ENCODE peak calls at places on chromosomes 11 and 22, in six cellular contexts. One of them, this sample, is unnamed.

GRCh38 chr11:47433991-47434786 is 8.0 kb upstream of the PSMC3 start:
- DNase-seq in stomach: no peak
- DNase-seq in A549: no peak
- DNase-seq in Karpas-422: no peak
- DNase-seq in cardiac muscle cell: no peak
- DNase-seq in tibial artery: no peak
- DNase-seq in this sample: no peak

GRCh38 chr11:75350743-75351540 is 519 bp downstream of the ARRB1 start:
- DNase-seq in Karpas-422: no peak
- DNase-seq in tibial artery: peak; percentile 82
- DNase-seq in cardiac muscle cell: no peak
- DNase-seq in A549: no peak
- DNase-seq in stomach: peak; percentile 65
- DNase-seq in this sample: peak; percentile 76

GRCh38 chr11:131924446-131925240 is 554.2 kb downstream of the NTM start:
- DNase-seq in Karpas-422: no peak
- DNase-seq in tibial artery: no peak
- DNase-seq in cardiac muscle cell: no peak
- DNase-seq in A549: no peak
- DNase-seq in stomach: no peak
- DNase-seq in this sample: peak; percentile 68

GRCh38 chr11:34899633-34900016 is 16.6 kb downstream of the APIP start:
- DNase-seq in A549: no peak
- DNase-seq in stomach: no peak
- DNase-seq in Karpas-422: no peak
- DNase-seq in tibial artery: no peak
- DNase-seq in cardiac muscle cell: no peak
- DNase-seq in this sample: no peak

GRCh38 chr22:45984316-45984916 is 7.5 kb upstream of the WNT7B start:
- DNase-seq in Karpas-422: no peak
- DNase-seq in stomach: no peak
- DNase-seq in cardiac muscle cell: no peak
- DNase-seq in A549: no peak
- DNase-seq in tibial artery: no peak
- DNase-seq in this sample: no peak

GRCh38 chr22:42074846-42075245 is 798 bp downstream of the PHETA2 start:
- DNase-seq in stomach: no peak
- DNase-seq in tibial artery: no peak
- DNase-seq in cardiac muscle cell: no peak
- DNase-seq in Karpas-422: no peak
- DNase-seq in A549: no peak
- DNase-seq in this sample: no peak

GRCh38 chr22:23067023-23067650 is 3.2 kb upstream of the GNAZ start:
- DNase-seq in stomach: peak; percentile 8
- DNase-seq in A549: no peak
- DNase-seq in cardiac muscle cell: no peak
- DNase-seq in Karpas-422: no peak
- DNase-seq in tibial artery: peak; percentile 49
- DNase-seq in this sample: no peak

GRCh38 chr22:50012201-50013181 is at the start of gene IL17REL:
- DNase-seq in tibial artery: no peak
- DNase-seq in stomach: peak; percentile 55
- DNase-seq in cardiac muscle cell: no peak
- DNase-seq in A549: no peak
- DNase-seq in Karpas-422: no peak
- DNase-seq in this sample: no peak

GRCh38 chr11:130891326-130891725 is 25.0 kb downstream of the SNX19 start:
- DNase-seq in cardiac muscle cell: no peak
- DNase-seq in Karpas-422: no peak
- DNase-seq in stomach: no peak
- DNase-seq in A549: no peak
- DNase-seq in tibial artery: no peak
- DNase-seq in this sample: no peak

GRCh38 chr22:30882181-30882771 is 86.3 kb downstream of the MORC2 start:
- DNase-seq in stomach: no peak
- DNase-seq in cardiac muscle cell: no peak
- DNase-seq in A549: no peak
- DNase-seq in Karpas-422: no peak
- DNase-seq in tibial artery: no peak
- DNase-seq in this sample: no peak

GRCh38 chr11:69027704-69028372 is 14.8 kb upstream of the MRGPRF start:
- DNase-seq in tibial artery: no peak
- DNase-seq in cardiac muscle cell: no peak
- DNase-seq in A549: no peak
- DNase-seq in stomach: no peak
- DNase-seq in Karpas-422: no peak
- DNase-seq in this sample: no peak

GRCh38 chr11:60923800-60924109 is 505 bp upstream of the TMEM132A start:
- DNase-seq in stomach: no peak
- DNase-seq in cardiac muscle cell: no peak
- DNase-seq in tibial artery: no peak
- DNase-seq in A549: no peak
- DNase-seq in Karpas-422: no peak
- DNase-seq in this sample: peak; percentile 35

GRCh38 chr11:107808526-107808925 is 50.1 kb downstream of the SLC35F2 start:
- DNase-seq in cardiac muscle cell: no peak
- DNase-seq in tibial artery: no peak
- DNase-seq in stomach: no peak
- DNase-seq in Karpas-422: no peak
- DNase-seq in A549: no peak
- DNase-seq in this sample: no peak
- H3K27ac ChIP-seq in cardiac muscle cell: no peak overlapping the region
- H3K27ac ChIP-seq in tibial artery: no peak overlapping the region
- H3K27ac ChIP-seq in stomach: no peak overlapping the region
- H3K27ac ChIP-seq in Karpas-422: no peak overlapping the region
- H3K27ac ChIP-seq in A549: no peak overlapping the region
- H3K27ac ChIP-seq in this sample: no peak overlapping the region

GRCh38 chr22:37639070-37639760 is at the start of gene SH3BP1:
- DNase-seq in tibial artery: peak; percentile 70
- DNase-seq in A549: no peak
- DNase-seq in Karpas-422: peak; percentile 85
- DNase-seq in stomach: peak; percentile 59
- DNase-seq in cardiac muscle cell: peak; percentile 78
- DNase-seq in this sample: peak; percentile 63
- H3K4me1 ChIP-seq in tibial artery: peaks cover 47% of the 10 kb centered on the region
- H3K4me1 ChIP-seq in A549: peaks cover 10% of the 10 kb centered on the region
- H3K4me1 ChIP-seq in Karpas-422: peaks cover 44% of the 10 kb centered on the region
- H3K4me1 ChIP-seq in stomach: peaks cover 54% of the 10 kb centered on the region
- H3K4me1 ChIP-seq in cardiac muscle cell: peaks cover 21% of the 10 kb centered on the region
- H3K4me1 ChIP-seq in this sample: peaks cover 35% of the 10 kb centered on the region

GRCh38 chr11:121688860-121689614 is 236.3 kb upstream of the SORL1-AS1 start:
- DNase-seq in tibial artery: no peak
- DNase-seq in Karpas-422: no peak
- DNase-seq in A549: no peak
- DNase-seq in cardiac muscle cell: no peak
- DNase-seq in stomach: no peak
- DNase-seq in this sample: peak; percentile 24

GRCh38 chr11:121692236-121692635 is 239.5 kb upstream of the SORL1-AS1 start:
- DNase-seq in stomach: no peak
- DNase-seq in A549: no peak
- DNase-seq in Karpas-422: no peak
- DNase-seq in tibial artery: no peak
- DNase-seq in cardiac muscle cell: no peak
- DNase-seq in this sample: no peak

GRCh38 chr11:121687961-121688566 is 235.3 kb upstream of the SORL1-AS1 start:
- DNase-seq in A549: no peak
- DNase-seq in stomach: no peak
- DNase-seq in cardiac muscle cell: peak; percentile 70
- DNase-seq in Karpas-422: no peak
- DNase-seq in tibial artery: no peak
- DNase-seq in this sample: no peak
- H3K27ac ChIP-seq in A549: no peak overlapping the region
- H3K27ac ChIP-seq in stomach: no peak overlapping the region
- H3K27ac ChIP-seq in cardiac muscle cell: peak overlapping the region; percentile 68
- H3K27ac ChIP-seq in Karpas-422: no peak overlapping the region
- H3K27ac ChIP-seq in tibial artery: peak overlapping the region; percentile 1
- H3K27ac ChIP-seq in this sample: peak overlapping the region; percentile 3

GRCh38 chr22:29609139-29609538 is 5.7 kb downstream of the NF2 start:
- DNase-seq in stomach: no peak
- DNase-seq in Karpas-422: no peak
- DNase-seq in A549: peak; percentile 16
- DNase-seq in tibial artery: no peak
- DNase-seq in cardiac muscle cell: peak; percentile 31
- DNase-seq in this sample: no peak

GRCh38 chr22:29603358-29604191 is at the start of gene NF2:
- DNase-seq in cardiac muscle cell: peak; percentile 99
- DNase-seq in A549: peak; percentile 94
- DNase-seq in tibial artery: peak; percentile 99
- DNase-seq in stomach: peak; percentile 99
- DNase-seq in Karpas-422: peak; percentile 100
- DNase-seq in this sample: peak; percentile 99

GRCh38 chr22:29607426-29607825 is 4.0 kb downstream of the NF2 start:
- DNase-seq in Karpas-422: no peak
- DNase-seq in tibial artery: no peak
- DNase-seq in stomach: no peak
- DNase-seq in A549: no peak
- DNase-seq in cardiac muscle cell: no peak
- DNase-seq in this sample: no peak

GRCh38 chr22:29606320-29606719 is 2.9 kb downstream of the NF2 start:
- DNase-seq in Karpas-422: no peak
- DNase-seq in A549: no peak
- DNase-seq in tibial artery: no peak
- DNase-seq in cardiac muscle cell: no peak
- DNase-seq in stomach: no peak
- DNase-seq in this sample: no peak

DNA sequence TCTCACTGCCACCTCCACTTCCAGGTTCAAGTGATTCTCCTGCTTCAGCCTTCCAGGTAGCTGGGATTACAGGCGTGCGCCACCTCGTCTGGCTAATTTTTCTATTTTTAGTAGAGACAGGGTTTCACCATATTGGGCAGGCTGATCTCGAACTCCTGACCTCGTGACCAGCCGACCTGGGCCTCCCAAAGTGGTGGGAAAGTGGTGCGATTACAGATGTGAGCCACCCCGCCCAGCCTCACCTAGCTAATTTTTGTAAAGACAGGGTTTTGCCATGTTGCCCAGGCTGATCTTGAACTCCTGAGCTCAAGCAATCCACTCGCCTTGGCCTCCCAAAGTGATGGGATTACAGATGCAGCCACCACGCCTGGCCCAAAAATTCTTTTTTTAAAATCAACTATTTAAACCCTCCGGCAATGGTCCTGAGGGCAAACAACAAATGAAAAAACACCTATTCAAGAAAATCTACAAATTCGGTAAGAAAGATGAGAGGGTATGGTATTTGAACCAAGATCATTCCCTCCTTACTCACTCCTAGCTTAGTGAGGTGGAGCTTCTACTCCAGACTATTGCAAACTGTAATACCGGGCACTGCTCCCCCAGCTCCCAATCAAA is 1.9 kb downstream of the NF2 start:
- DNase-seq in tibial artery: no peak
- DNase-seq in A549: no peak
- DNase-seq in stomach: no peak
- DNase-seq in Karpas-422: no peak
- DNase-seq in cardiac muscle cell: no peak
- DNase-seq in this sample: no peak
- H3K4me1 ChIP-seq in tibial artery: peaks cover 23% of the 10 kb centered on the region
- H3K4me1 ChIP-seq in A549: peaks cover 10% of the 10 kb centered on the region
- H3K4me1 ChIP-seq in stomach: peaks cover 14% of the 10 kb centered on the region
- H3K4me1 ChIP-seq in Karpas-422: peaks cover 13% of the 10 kb centered on the region
- H3K4me1 ChIP-seq in cardiac muscle cell: peaks cover 7% of the 10 kb centered on the region
- H3K4me1 ChIP-seq in this sample: peaks cover 17% of the 10 kb centered on the region

GRCh38 chr11:95338430-95338991 is 107.5 kb upstream of the SESN3 start:
- DNase-seq in stomach: no peak
- DNase-seq in Karpas-422: no peak
- DNase-seq in cardiac muscle cell: peak; percentile 68
- DNase-seq in A549: no peak
- DNase-seq in tibial artery: peak; percentile 69
- DNase-seq in this sample: no peak
- H3K27ac ChIP-seq in stomach: peak overlapping the region; percentile 75
- H3K27ac ChIP-seq in Karpas-422: no peak overlapping the region
- H3K27ac ChIP-seq in cardiac muscle cell: peak overlapping the region; percentile 75
- H3K27ac ChIP-seq in A549: no peak overlapping the region
- H3K27ac ChIP-seq in tibial artery: peak overlapping the region; percentile 79
- H3K27ac ChIP-seq in this sample: no peak overlapping the region

GRCh38 chr22:26672590-26673468 is 15.4 kb downstream of the MIAT start:
- DNase-seq in Karpas-422: peak; percentile 98
- DNase-seq in A549: peak; percentile 75
- DNase-seq in cardiac muscle cell: peak; percentile 89
- DNase-seq in tibial artery: peak; percentile 96
- DNase-seq in stomach: peak; percentile 88
- DNase-seq in this sample: peak; percentile 88

GRCh38 chr22:26670459-26670858 is 13.1 kb downstream of the MIAT start:
- DNase-seq in A549: no peak
- DNase-seq in stomach: no peak
- DNase-seq in Karpas-422: peak; percentile 46
- DNase-seq in cardiac muscle cell: no peak
- DNase-seq in tibial artery: no peak
- DNase-seq in this sample: no peak

GRCh38 chr22:26673485-26673884 is 16.1 kb downstream of the MIAT start:
- DNase-seq in stomach: no peak
- DNase-seq in cardiac muscle cell: no peak
- DNase-seq in A549: no peak
- DNase-seq in Karpas-422: peak; percentile 47
- DNase-seq in tibial artery: no peak
- DNase-seq in this sample: no peak

GRCh38 chr22:26671317-26672059 is 14.1 kb downstream of the MIAT start:
- DNase-seq in Karpas-422: peak; percentile 77
- DNase-seq in cardiac muscle cell: no peak
- DNase-seq in stomach: peak; percentile 37
- DNase-seq in tibial artery: peak; percentile 78
- DNase-seq in A549: no peak
- DNase-seq in this sample: peak; percentile 35

DNA sequence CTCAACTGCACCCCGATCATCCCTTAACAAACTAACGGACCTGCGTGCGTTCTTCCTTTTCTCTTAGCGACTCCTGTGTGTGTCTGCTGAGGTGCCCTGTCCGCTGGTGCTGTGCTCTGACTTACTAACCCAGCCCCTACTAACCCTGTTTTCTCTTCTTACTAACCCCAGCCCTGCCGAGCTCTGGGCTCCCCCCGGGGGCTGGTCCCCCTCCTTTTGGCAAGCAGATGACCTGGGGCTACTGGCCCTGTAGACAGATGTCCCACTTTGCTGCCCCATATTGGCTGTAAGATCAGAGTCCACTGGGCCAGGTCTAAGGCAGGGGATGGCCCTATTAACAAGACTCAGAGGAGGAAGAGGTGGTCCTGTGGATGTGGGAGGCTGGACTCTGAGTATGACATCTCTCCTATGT is 14.7 kb downstream of the MIAT start:
- DNase-seq in tibial artery: no peak
- DNase-seq in cardiac muscle cell: no peak
- DNase-seq in stomach: no peak
- DNase-seq in A549: no peak
- DNase-seq in Karpas-422: no peak
- DNase-seq in this sample: no peak
- H3K4me1 ChIP-seq in tibial artery: peaks cover 22% of the 10 kb centered on the region
- H3K4me1 ChIP-seq in cardiac muscle cell: peaks cover 7% of the 10 kb centered on the region
- H3K4me1 ChIP-seq in stomach: peaks cover 23% of the 10 kb centered on the region
- H3K4me1 ChIP-seq in A549: peaks cover 18% of the 10 kb centered on the region
- H3K4me1 ChIP-seq in Karpas-422: peaks cover 46% of the 10 kb centered on the region
- H3K4me1 ChIP-seq in this sample: peaks cover 46% of the 10 kb centered on the region

This sample was measured in body of pancreas.